ENCODE peak calls at places on chromosomes 12 and 14, in four cellular contexts. Y, G, J and R are unnamed samples.

GRCh38 chr12:6241495-6241894 is 41.3 kb downstream of the CD9 start:
- DNase-seq in Y (no peak), G (no peak), J (no peak), R (peak; percentile 79)

GRCh38 chr14:94775875-94776217 is 5.9 kb upstream of the GSC start:
- DNase-seq in J (peak; percentile 34), Y (no peak), G (no peak), R (no peak)

GRCh38 chr12:117188961-117189724 is 1.1 kb downstream of the FBXO21 start:
- DNase-seq in J (peak; percentile 70), G (peak; percentile 50), Y (peak; percentile 19), R (no peak)

GRCh38 chr14:48616941-48617340 is 941.5 kb upstream of the MDGA2 start:
- DNase-seq in J (no peak), Y (no peak), G (no peak), R (no peak)

GRCh38 chr14:21039059-21039422 is 3.1 kb upstream of the RNASE7 start:
- DNase-seq in Y (no peak), J (peak; percentile 63), G (peak; percentile 89), R (peak; percentile 45)

GRCh38 chr12:131387281-131388163 is 323.4 kb upstream of the SFSWAP start:
- DNase-seq in Y (no peak), J (no peak), G (no peak), R (no peak)

GRCh38 chr12:6946920-6947374 is 3.1 kb downstream of the C12orf57 start:
- DNase-seq in G (no peak), Y (no peak), J (no peak), R (no peak)

GRCh38 chr14:28754209-28754985 is 12.2 kb upstream of the FOXG1 start:
- DNase-seq in G (no peak), J (peak; percentile 64), Y (peak; percentile 40), R (peak; percentile 35)

GRCh38 chr14:77603654-77604270 is 12.7 kb downstream of the SPTLC2 start:
- DNase-seq in G (no peak), J (peak; percentile 39), Y (peak; percentile 53), R (no peak)

GRCh38 chr12:94789510-94790225 is 139.3 kb upstream of the TMCC3 start:
- DNase-seq in Y (no peak), G (no peak), J (no peak), R (no peak)

GRCh38 chr14:99320105-99320572 is 48.1 kb upstream of the BCL11B start:
- DNase-seq in Y (peak; percentile 71), G (no peak), J (peak; percentile 12), R (peak; percentile 14)

GRCh38 chr12:51351913-51352532 is 5.5 kb upstream of the CELA1 start:
- DNase-seq in J (peak; percentile 69), G (no peak), Y (peak; percentile 76), R (peak; percentile 17)

GRCh38 chr14:70822706-70823185 is 13.4 kb upstream of the MAP3K9 start:
- DNase-seq in J (peak; percentile 32), G (peak; percentile 34), Y (peak; percentile 33), R (no peak)

GRCh38 chr12:51752490-51752889 is 96.0 kb downstream of the FIGNL2 start:
- DNase-seq in Y (peak; percentile 46), G (no peak), J (peak; percentile 85), R (peak; percentile 28)

DNA sequence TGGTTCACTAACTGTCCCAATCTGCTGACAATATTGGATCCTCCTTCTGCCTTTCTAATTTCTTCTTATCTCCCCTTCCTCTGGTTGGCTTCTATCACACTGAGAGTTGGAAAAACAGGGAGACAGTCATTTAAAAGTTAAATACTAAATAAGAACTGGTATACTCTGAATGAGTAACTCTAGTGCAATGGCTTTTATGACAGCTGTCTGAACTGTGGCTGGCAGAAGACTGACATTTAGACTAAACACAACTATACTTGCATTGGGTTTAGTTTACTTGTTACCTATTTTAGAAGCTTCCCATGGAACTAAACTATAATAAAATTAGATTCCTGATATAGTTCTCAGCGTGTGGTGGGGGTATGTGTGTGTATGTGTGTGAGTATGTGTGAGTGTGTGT is 7.9 kb upstream of the MAGOHB start:
- DNase-seq in G (no peak), Y (no peak), J (no peak), R (no peak)
- H3K4me3 ChIP-seq in G (no peak overlapping the region), Y (no peak overlapping the region), J (no peak overlapping the region), R (no peak overlapping the region)

GRCh38 chr14:52948836-52949235 is 2.0 kb downstream of the FERMT2 start:
- DNase-seq in G (no peak), Y (no peak), J (no peak), R (no peak)
- H3K4me3 ChIP-seq in G (peak overlapping the region; percentile 76), Y (peak overlapping the region; percentile 87), J (peak overlapping the region; percentile 97), R (no peak overlapping the region)

GRCh38 chr14:68469208-68469713 is 323.6 kb downstream of the ZFP36L1 start:
- DNase-seq in G (no peak), J (no peak), Y (no peak), R (no peak)

GRCh38 chr14:68467425-68467824 is 325.4 kb downstream of the ZFP36L1 start:
- DNase-seq in J (no peak), G (no peak), Y (no peak), R (no peak)

GRCh38 chr14:68468437-68469207 is 324.2 kb downstream of the ZFP36L1 start:
- DNase-seq in J (peak; percentile 87), G (no peak), Y (no peak), R (no peak)

GRCh38 chr14:68464716-68465115 is 328.2 kb downstream of the ZFP36L1 start:
- DNase-seq in Y (peak; percentile 94), G (no peak), J (peak; percentile 68), R (no peak)

DNA sequence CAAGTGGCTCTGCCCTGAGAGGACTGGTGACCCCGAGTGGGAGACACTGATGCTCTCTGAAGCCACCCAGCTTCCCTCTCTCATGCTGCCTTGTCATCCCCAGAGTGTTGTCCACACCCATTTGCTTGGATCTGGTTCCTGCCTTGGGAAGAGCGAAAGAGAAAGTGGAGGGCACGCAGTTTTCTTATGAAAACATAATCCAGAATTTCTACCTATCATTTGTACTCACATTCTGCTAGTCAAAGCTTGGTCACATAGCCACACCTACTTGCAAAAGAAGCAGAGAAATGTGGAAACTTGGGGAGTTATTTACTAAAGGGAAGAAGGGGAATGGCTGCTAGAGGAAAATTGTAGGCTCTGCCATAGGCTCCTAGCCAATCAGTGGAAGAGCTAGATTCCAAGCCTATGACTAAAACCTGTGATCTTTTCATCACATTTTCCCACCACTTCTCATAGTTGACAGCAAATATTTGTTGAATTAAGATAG is 326.3 kb downstream of the ZFP36L1 start:
- DNase-seq in J (peak; percentile 94), G (no peak), Y (peak; percentile 95), R (no peak)
- H3K4me3 ChIP-seq in J (peak overlapping the region; percentile 19), G (no peak overlapping the region), Y (no peak overlapping the region), R (no peak overlapping the region)

GRCh38 chr14:80211143-80212024 is at the start of gene DIO2:
- DNase-seq in Y (peak; percentile 66), J (peak; percentile 62), G (no peak), R (no peak)
- H3K4me3 ChIP-seq in Y (peak within 1 kb of the TSS; percentile 46), J (peak within 1 kb of the TSS; percentile 38), G (no peak within 1 kb of the TSS), R (no peak within 1 kb of the TSS)

DNA sequence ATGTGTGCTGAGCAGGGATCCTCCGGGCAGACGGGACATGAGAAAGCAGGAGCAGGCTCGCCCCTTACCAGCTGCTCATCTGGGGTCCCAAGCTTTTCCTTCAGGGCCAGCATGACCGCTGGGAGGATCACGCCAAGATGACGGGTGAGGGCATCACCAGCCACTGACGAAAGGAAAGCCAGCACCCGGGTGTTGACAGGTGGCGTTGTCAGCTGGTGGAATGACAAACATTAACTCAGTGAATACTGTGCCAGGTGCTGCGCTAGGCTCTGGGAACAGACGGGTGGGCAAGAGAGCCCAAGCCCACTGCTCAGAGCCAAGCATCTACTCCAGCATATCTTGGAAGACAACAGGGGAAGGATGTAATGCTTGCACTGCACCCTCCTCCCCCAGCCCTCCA is 21.3 kb upstream of the RAB35 start:
- DNase-seq in G (no peak), Y (no peak), J (no peak), R (no peak)
- H3K4me3 ChIP-seq in G (no peak overlapping the region), Y (no peak overlapping the region), J (no peak overlapping the region), R (no peak overlapping the region)

GRCh38 chr12:92136883-92137582 is 8.6 kb downstream of the BTG1 start:
- DNase-seq in Y (peak; percentile 69), G (no peak), J (peak; percentile 93), R (no peak)
- H3K4me3 ChIP-seq in Y (peak overlapping the region; percentile 91), G (peak overlapping the region; percentile 100), J (no peak overlapping the region), R (no peak overlapping the region)

DNA sequence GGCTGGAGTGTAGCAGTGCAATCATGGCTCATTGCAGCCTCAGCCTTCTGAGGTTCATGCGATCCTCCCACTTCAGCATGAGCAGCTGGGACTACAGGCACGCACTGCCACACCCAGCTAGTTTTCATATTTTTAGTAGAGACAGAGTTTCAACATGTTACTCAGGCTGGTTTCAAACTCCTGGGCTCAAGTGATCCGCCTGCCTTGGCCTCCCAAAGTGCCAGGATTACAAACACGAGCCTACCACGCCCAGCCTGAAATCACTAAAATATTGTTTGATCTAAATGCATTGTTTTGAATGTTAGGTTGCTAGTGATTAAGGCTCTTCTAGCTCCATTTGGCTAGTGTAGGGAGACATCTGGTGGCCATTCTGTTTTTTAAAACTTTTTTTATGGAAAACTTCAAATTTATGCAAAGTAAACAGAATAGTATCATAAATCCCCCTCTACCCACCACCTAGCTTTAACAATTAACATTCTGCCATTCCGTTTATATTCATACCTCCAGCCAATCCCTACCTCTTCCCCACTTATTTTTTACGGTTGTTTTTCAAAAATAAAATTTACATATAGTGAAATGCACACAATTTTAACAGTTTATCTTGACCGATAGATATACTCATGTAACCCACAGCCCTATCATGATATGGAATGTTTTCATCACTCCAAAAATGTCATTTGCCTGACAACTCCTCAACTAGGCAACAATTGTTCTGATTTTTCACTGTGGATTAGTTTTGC is 37.8 kb downstream of the MYO1H start:
- DNase-seq in G (no peak), J (peak; percentile 63), Y (peak; percentile 64), R (no peak)
- H3K4me3 ChIP-seq in G (no peak overlapping the region), J (no peak overlapping the region), Y (no peak overlapping the region), R (no peak overlapping the region)

GRCh38 chr12:120835304-120835612 is 68.9 kb downstream of the SPPL3 start:
- DNase-seq in G (no peak), Y (no peak), J (peak; percentile 32), R (no peak)
- H3K4me3 ChIP-seq in G (no peak overlapping the region), Y (no peak overlapping the region), J (no peak overlapping the region), R (no peak overlapping the region)